ENCODE peak calls at places on chromosomes 6 and 20, in nine cellular contexts. One of them, this sample, is unnamed.

GRCh38 chr20:50844430-50845100 is 49.7 kb downstream of the BCAS4 start:
- DNase-seq in IMR-90: peak
- DNase-seq in heart left ventricle: no peak
- DNase-seq in prostate gland: peak
- DNase-seq in transverse colon: no peak
- DNase-seq in body of pancreas: no peak
- DNase-seq in HepG2: peak
- DNase-seq in sigmoid colon: no peak
- DNase-seq in Peyer's patch: no peak
- DNase-seq in this sample: peak

GRCh38 chr20:36308318-36308710 is 2.2 kb downstream of the DLGAP4 start:
- DNase-seq in IMR-90: no peak
- DNase-seq in heart left ventricle: no peak
- DNase-seq in prostate gland: no peak
- DNase-seq in transverse colon: no peak
- DNase-seq in body of pancreas: no peak
- DNase-seq in HepG2: no peak
- DNase-seq in sigmoid colon: peak
- DNase-seq in Peyer's patch: no peak
- DNase-seq in this sample: no peak

GRCh38 chr20:9955646-9956045 is 79.1 kb upstream of the ANKEF1 start:
- DNase-seq in IMR-90: no peak
- DNase-seq in heart left ventricle: no peak
- DNase-seq in prostate gland: no peak
- DNase-seq in transverse colon: no peak
- DNase-seq in body of pancreas: no peak
- DNase-seq in HepG2: no peak
- DNase-seq in sigmoid colon: no peak
- DNase-seq in Peyer's patch: no peak
- DNase-seq in this sample: peak

GRCh38 chr6:29834564-29835436 is 7.2 kb downstream of the HLA-G start:
- DNase-seq in IMR-90: no peak
- DNase-seq in heart left ventricle: no peak
- DNase-seq in prostate gland: no peak
- DNase-seq in transverse colon: peak
- DNase-seq in body of pancreas: peak
- DNase-seq in HepG2: no peak
- DNase-seq in sigmoid colon: no peak
- DNase-seq in Peyer's patch: peak
- DNase-seq in this sample: no peak

GRCh38 chr6:52605610-52606185 is 28.8 kb upstream of the TRAM2 start:
- DNase-seq in IMR-90: no peak
- DNase-seq in heart left ventricle: no peak
- DNase-seq in prostate gland: no peak
- DNase-seq in transverse colon: no peak
- DNase-seq in body of pancreas: no peak
- DNase-seq in HepG2: no peak
- DNase-seq in sigmoid colon: no peak
- DNase-seq in Peyer's patch: no peak
- DNase-seq in this sample: no peak

GRCh38 chr20:59455392-59456341 is 148.7 kb upstream of the PHACTR3 start:
- DNase-seq in IMR-90: peak
- DNase-seq in heart left ventricle: no peak
- DNase-seq in prostate gland: peak
- DNase-seq in transverse colon: no peak
- DNase-seq in body of pancreas: peak
- DNase-seq in HepG2: no peak
- DNase-seq in sigmoid colon: peak
- DNase-seq in Peyer's patch: no peak
- DNase-seq in this sample: peak

GRCh38 chr6:112912351-112913101 is 565.4 kb downstream of the RFPL4B start:
- DNase-seq in IMR-90: peak
- DNase-seq in heart left ventricle: no peak
- DNase-seq in prostate gland: no peak
- DNase-seq in transverse colon: no peak
- DNase-seq in body of pancreas: no peak
- DNase-seq in HepG2: no peak
- DNase-seq in sigmoid colon: no peak
- DNase-seq in Peyer's patch: no peak
- DNase-seq in this sample: no peak

GRCh38 chr6:43734294-43734665 is 35.7 kb upstream of the VEGFA start:
- DNase-seq in IMR-90: no peak
- DNase-seq in heart left ventricle: no peak
- DNase-seq in prostate gland: no peak
- DNase-seq in transverse colon: no peak
- DNase-seq in body of pancreas: no peak
- DNase-seq in HepG2: no peak
- DNase-seq in sigmoid colon: no peak
- DNase-seq in Peyer's patch: no peak
- DNase-seq in this sample: no peak

GRCh38 chr6:164166996-164167395 is 752.5 kb downstream of the QKI start:
- DNase-seq in IMR-90: no peak
- DNase-seq in heart left ventricle: no peak
- DNase-seq in prostate gland: no peak
- DNase-seq in transverse colon: no peak
- DNase-seq in body of pancreas: no peak
- DNase-seq in HepG2: no peak
- DNase-seq in sigmoid colon: no peak
- DNase-seq in Peyer's patch: no peak
- DNase-seq in this sample: no peak

GRCh38 chr6:55185144-55185543 is 10.8 kb downstream of the HCRTR2 start:
- DNase-seq in IMR-90: no peak
- DNase-seq in heart left ventricle: no peak
- DNase-seq in prostate gland: no peak
- DNase-seq in transverse colon: no peak
- DNase-seq in body of pancreas: no peak
- DNase-seq in HepG2: no peak
- DNase-seq in sigmoid colon: no peak
- DNase-seq in Peyer's patch: no peak
- DNase-seq in this sample: no peak

GRCh38 chr6:692356-692851 is 535 bp downstream of the EXOC2 start:
- DNase-seq in IMR-90: peak
- DNase-seq in heart left ventricle: peak
- DNase-seq in prostate gland: no peak
- DNase-seq in transverse colon: peak
- DNase-seq in body of pancreas: peak
- DNase-seq in HepG2: peak
- DNase-seq in sigmoid colon: peak
- DNase-seq in Peyer's patch: peak
- DNase-seq in this sample: peak

GRCh38 chr6:19880066-19880465 is 42.9 kb downstream of the ID4 start:
- DNase-seq in IMR-90: no peak
- DNase-seq in heart left ventricle: no peak
- DNase-seq in prostate gland: no peak
- DNase-seq in transverse colon: no peak
- DNase-seq in body of pancreas: no peak
- DNase-seq in HepG2: no peak
- DNase-seq in sigmoid colon: no peak
- DNase-seq in Peyer's patch: no peak
- DNase-seq in this sample: no peak

GRCh38 chr20:38127011-38127621 is 38.0 kb downstream of the TGM2 start:
- DNase-seq in IMR-90: peak
- DNase-seq in heart left ventricle: no peak
- DNase-seq in prostate gland: no peak
- DNase-seq in transverse colon: no peak
- DNase-seq in body of pancreas: no peak
- DNase-seq in HepG2: no peak
- DNase-seq in sigmoid colon: peak
- DNase-seq in Peyer's patch: peak
- DNase-seq in this sample: peak

GRCh38 chr6:1972961-1973360 is 272.4 kb downstream of the GMDS start:
- DNase-seq in IMR-90: no peak
- DNase-seq in heart left ventricle: no peak
- DNase-seq in prostate gland: no peak
- DNase-seq in transverse colon: no peak
- DNase-seq in body of pancreas: no peak
- DNase-seq in HepG2: no peak
- DNase-seq in sigmoid colon: no peak
- DNase-seq in Peyer's patch: no peak
- DNase-seq in this sample: no peak

DNA sequence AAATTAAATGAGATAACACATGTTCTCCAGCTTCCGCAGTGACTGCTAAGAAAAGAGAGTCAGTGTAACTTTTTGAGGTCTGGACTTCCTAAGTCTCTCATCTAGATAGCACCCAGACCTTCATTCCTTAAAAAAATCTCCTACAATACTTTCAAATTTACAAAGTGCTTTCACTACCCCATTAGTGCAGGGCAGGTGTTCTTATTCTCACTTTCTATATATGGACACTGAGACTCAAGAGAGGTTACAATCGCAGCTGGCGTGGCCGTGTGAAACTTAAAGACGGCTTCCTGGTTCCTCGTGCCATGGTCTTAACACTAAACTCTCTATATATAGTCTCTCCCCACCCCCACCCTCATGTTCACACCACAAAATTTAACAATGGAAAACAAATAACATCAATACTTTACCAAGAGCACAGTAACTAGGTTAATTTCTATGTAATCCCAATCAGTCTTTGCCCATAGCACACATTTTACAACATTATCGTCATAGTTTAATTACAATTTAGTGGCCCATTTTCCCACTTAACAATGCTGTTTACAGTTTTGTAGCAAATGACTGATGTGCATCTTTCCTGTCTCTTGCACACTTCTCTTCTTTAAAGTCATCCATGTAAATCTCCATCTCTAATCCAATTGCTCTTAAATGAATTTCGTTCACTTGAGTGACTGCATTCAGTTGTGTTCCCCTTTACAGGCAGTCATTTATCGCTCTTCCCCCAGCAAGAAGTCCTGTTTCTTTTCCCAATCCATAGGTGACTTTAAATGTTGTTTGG is 78.8 kb upstream of the ARID1B start:
- DNase-seq in IMR-90: no peak
- DNase-seq in heart left ventricle: no peak
- DNase-seq in prostate gland: no peak
- DNase-seq in transverse colon: peak
- DNase-seq in body of pancreas: no peak
- DNase-seq in HepG2: no peak
- DNase-seq in sigmoid colon: no peak
- DNase-seq in Peyer's patch: no peak
- DNase-seq in this sample: no peak
- TF ChIP-seq POLR2A in IMR-90: no peak
- TF ChIP-seq POLR2A in heart left ventricle: no peak
- TF ChIP-seq POLR2A in prostate gland: no peak
- TF ChIP-seq POLR2A in transverse colon: no peak
- TF ChIP-seq POLR2A in body of pancreas: no peak
- TF ChIP-seq POLR2A in HepG2: no peak
- TF ChIP-seq POLR2A in sigmoid colon: no peak
- TF ChIP-seq POLR2A in Peyer's patch: no peak
- TF ChIP-seq POLR2A in this sample: no peak

DNA sequence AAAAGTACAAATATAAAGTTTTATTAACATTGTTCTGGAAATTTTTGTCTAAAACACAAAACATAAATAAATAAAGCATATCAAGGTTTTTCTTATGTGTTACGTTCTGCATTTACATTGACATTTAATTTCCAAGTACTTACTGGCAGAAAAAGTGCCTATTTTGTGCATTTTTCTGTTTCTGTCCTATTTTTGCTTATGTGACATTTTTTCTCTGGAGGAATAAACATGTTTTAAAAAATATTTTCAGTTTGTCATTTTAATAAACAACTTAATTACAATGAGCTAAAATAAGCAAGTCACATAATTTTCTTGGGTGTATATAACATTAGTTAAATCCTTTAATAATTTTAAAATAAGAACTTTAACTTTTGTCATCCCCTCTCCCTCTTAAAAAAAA is 94.4 kb upstream of the HS3ST5 start:
- DNase-seq in IMR-90: no peak
- DNase-seq in heart left ventricle: no peak
- DNase-seq in prostate gland: no peak
- DNase-seq in transverse colon: no peak
- DNase-seq in body of pancreas: no peak
- DNase-seq in HepG2: no peak
- DNase-seq in sigmoid colon: no peak
- DNase-seq in Peyer's patch: no peak
- DNase-seq in this sample: no peak
- TF ChIP-seq POLR2A in IMR-90: no peak
- TF ChIP-seq POLR2A in heart left ventricle: no peak
- TF ChIP-seq POLR2A in prostate gland: no peak
- TF ChIP-seq POLR2A in transverse colon: no peak
- TF ChIP-seq POLR2A in body of pancreas: no peak
- TF ChIP-seq POLR2A in HepG2: no peak
- TF ChIP-seq POLR2A in sigmoid colon: no peak
- TF ChIP-seq POLR2A in Peyer's patch: no peak
- TF ChIP-seq POLR2A in this sample: no peak

DNA sequence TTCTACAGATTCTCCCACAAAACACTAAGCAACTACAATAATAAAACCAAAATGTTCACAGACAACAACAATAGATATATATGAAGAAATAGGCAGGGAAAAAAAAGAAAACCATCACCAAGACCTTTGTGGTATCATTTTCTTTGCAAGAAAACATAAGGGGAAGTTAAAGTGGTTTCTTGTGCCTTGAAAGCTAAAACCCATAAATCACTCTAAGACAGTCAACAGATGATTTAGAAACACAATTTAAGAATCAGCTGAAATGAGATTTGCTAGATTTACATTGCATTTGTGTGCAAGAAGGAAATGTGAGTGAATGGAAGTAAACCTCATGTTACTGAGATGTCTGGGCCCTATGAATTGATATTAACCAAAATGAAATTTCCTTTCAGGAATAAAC is 1265.4 kb upstream of the GJE1 start:
- DNase-seq in IMR-90: no peak
- DNase-seq in heart left ventricle: no peak
- DNase-seq in prostate gland: no peak
- DNase-seq in transverse colon: no peak
- DNase-seq in body of pancreas: no peak
- DNase-seq in HepG2: no peak
- DNase-seq in sigmoid colon: no peak
- DNase-seq in Peyer's patch: no peak
- DNase-seq in this sample: no peak
- TF ChIP-seq POLR2A in IMR-90: no peak
- TF ChIP-seq POLR2A in heart left ventricle: no peak
- TF ChIP-seq POLR2A in prostate gland: no peak
- TF ChIP-seq POLR2A in transverse colon: no peak
- TF ChIP-seq POLR2A in body of pancreas: no peak
- TF ChIP-seq POLR2A in HepG2: no peak
- TF ChIP-seq POLR2A in sigmoid colon: no peak
- TF ChIP-seq POLR2A in Peyer's patch: no peak
- TF ChIP-seq POLR2A in this sample: no peak

DNA sequence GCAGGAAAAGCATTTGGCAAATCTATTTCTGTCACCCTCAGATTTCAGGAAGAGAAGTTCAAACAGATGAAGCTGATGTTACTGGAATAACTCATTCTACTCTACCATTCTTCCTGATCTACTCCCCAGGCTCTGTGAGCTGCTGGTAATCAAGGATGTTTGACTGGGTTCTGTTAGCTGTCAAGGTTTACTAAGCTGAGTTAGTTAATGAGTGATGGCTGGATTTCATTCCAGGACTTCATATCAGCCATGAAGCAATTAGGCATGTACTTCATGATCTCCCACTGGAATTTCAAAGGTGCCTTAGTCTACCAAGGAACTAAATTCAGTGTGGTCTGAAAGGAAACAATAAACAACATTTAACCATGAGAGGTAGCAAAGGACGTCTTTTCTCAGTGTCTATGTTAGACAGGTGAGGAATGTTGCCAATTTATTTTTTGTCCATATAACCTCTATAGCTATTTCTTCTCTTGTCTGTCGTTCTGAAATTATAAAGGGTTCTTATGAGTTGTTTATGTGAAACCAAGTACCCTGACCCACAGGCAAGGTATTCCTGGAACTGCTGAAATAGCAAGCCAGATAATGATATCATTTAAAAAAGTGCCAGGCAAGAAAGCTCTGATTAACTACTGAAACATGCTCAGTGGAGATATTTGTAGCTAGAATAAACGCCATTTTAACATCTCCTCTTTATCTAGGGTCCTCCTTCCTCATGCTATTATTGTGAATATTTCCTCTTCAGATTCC is 112.9 kb downstream of the BACH2 start:
- DNase-seq in IMR-90: no peak
- DNase-seq in heart left ventricle: no peak
- DNase-seq in prostate gland: no peak
- DNase-seq in transverse colon: no peak
- DNase-seq in body of pancreas: no peak
- DNase-seq in HepG2: no peak
- DNase-seq in sigmoid colon: no peak
- DNase-seq in Peyer's patch: no peak
- DNase-seq in this sample: no peak
- TF ChIP-seq POLR2A in IMR-90: no peak
- TF ChIP-seq POLR2A in heart left ventricle: no peak
- TF ChIP-seq POLR2A in prostate gland: no peak
- TF ChIP-seq POLR2A in transverse colon: no peak
- TF ChIP-seq POLR2A in body of pancreas: no peak
- TF ChIP-seq POLR2A in HepG2: no peak
- TF ChIP-seq POLR2A in sigmoid colon: no peak
- TF ChIP-seq POLR2A in Peyer's patch: no peak
- TF ChIP-seq POLR2A in this sample: no peak

This sample was measured in H54.